ENCODE peak calls at places on chromosome 10, in eight cellular contexts. G is K562, M is suprapubic skin, O is GM12878, I is HepG2, A is sigmoid colon, N is SK-N-SH, H is transverse colon. E is an unnamed sample.

GRCh38 chr10:6089334-6090219 is 743 bp downstream of the RBM17 start:
- DNase-seq in G (peak), M (peak), O (no peak), I (peak), A (no peak), N (peak), H (peak), E (no peak)

GRCh38 chr10:58942724-58943123 is 233.7 kb upstream of the PHYHIPL start:
- DNase-seq in G (no peak), M (no peak), O (no peak), I (no peak), A (no peak), N (peak), H (no peak), E (no peak)

GRCh38 chr10:79243211-79244067 is 103.8 kb upstream of the PPIF start:
- DNase-seq in G (no peak), M (no peak), O (no peak), I (no peak), A (peak), N (peak), H (peak), E (peak)

GRCh38 chr10:49666685-49667084 is 12.8 kb upstream of the C10orf53 start:
- DNase-seq in G (no peak), M (no peak), O (no peak), I (no peak), A (no peak), N (no peak), H (no peak), E (no peak)

GRCh38 chr10:21506351-21506750 is 19.1 kb downstream of the SKIDA1 start:
- DNase-seq in G (no peak), M (no peak), O (no peak), I (no peak), A (no peak), N (no peak), H (no peak), E (no peak)

GRCh38 chr10:81662837-81663236 is 212.2 kb upstream of the NRG3 start:
- DNase-seq in G (no peak), M (no peak), O (no peak), I (no peak), A (no peak), N (no peak), H (no peak), E (no peak)

GRCh38 chr10:87622290-87623004 is 37.2 kb upstream of the PAPSS2 start:
- DNase-seq in G (no peak), M (no peak), O (no peak), I (no peak), A (no peak), N (no peak), H (no peak), E (no peak)

GRCh38 chr10:59366310-59366709 is 4.0 kb upstream of the FAM13C start:
- DNase-seq in G (no peak), M (no peak), O (no peak), I (no peak), A (no peak), N (no peak), H (no peak), E (no peak)

GRCh38 chr10:4243169-4243568 is 458.2 kb upstream of the KLF6 start:
- DNase-seq in G (no peak), M (no peak), O (no peak), I (no peak), A (no peak), N (no peak), H (no peak), E (no peak)

GRCh38 chr10:10492420-10492819 is 525.3 kb upstream of the CELF2 start:
- DNase-seq in G (no peak), M (no peak), O (no peak), I (no peak), A (no peak), N (no peak), H (no peak), E (no peak)

GRCh38 chr10:13765641-13766341 is 179.0 kb downstream of the PRPF18 start:
- DNase-seq in G (no peak), M (no peak), O (no peak), I (peak), A (no peak), N (no peak), H (peak), E (no peak)

GRCh38 chr10:87740232-87740631 is 77.8 kb downstream of the ATAD1 start:
- DNase-seq in G (no peak), M (no peak), O (no peak), I (peak), A (no peak), N (no peak), H (no peak), E (no peak)

GRCh38 chr10:6130851-6131470 is 42.1 kb downstream of the RBM17 start:
- DNase-seq in G (no peak), M (peak), O (no peak), I (no peak), A (peak), N (peak), H (no peak), E (no peak)

GRCh38 chr10:11875499-11876281 is 52.5 kb downstream of the PROSER2 start:
- DNase-seq in G (peak), M (peak), O (no peak), I (peak), A (peak), N (no peak), H (peak), E (peak)

GRCh38 chr10:73886085-73886529 is 11.8 kb upstream of the CAMK2G start:
- DNase-seq in G (peak), M (peak), O (no peak), I (peak), A (peak), N (peak), H (peak), E (peak)

GRCh38 chr10:73889014-73889413 is 14.7 kb upstream of the CAMK2G start:
- DNase-seq in G (peak), M (peak), O (no peak), I (no peak), A (peak), N (no peak), H (peak), E (peak)

GRCh38 chr10:73887038-73888015 is 13.0 kb upstream of the CAMK2G start:
- DNase-seq in G (no peak), M (peak), O (no peak), I (no peak), A (peak), N (peak), H (peak), E (peak)

GRCh38 chr10:73888514-73888913 is 14.2 kb upstream of the CAMK2G start:
- DNase-seq in G (no peak), M (no peak), O (no peak), I (no peak), A (no peak), N (no peak), H (no peak), E (no peak)

GRCh38 chr10:73886625-73887024 is 12.3 kb upstream of the CAMK2G start:
- DNase-seq in G (no peak), M (no peak), O (no peak), I (no peak), A (no peak), N (no peak), H (no peak), E (no peak)
- TF ChIP-seq POLR2AphosphoS5 in G (no peak), M (no peak), O (no peak), I (no peak), A (no peak), N (no peak), H (no peak), E (no peak)

GRCh38 chr10:117601716-117602115 is 59.2 kb downstream of the EMX2 start:
- DNase-seq in G (no peak), M (no peak), O (no peak), I (no peak), A (peak), N (no peak), H (no peak), E (no peak)

GRCh38 chr10:117603726-117604125 is 61.2 kb downstream of the EMX2 start:
- DNase-seq in G (no peak), M (no peak), O (no peak), I (no peak), A (peak), N (no peak), H (no peak), E (no peak)

GRCh38 chr10:117597216-117597615 is 54.7 kb downstream of the EMX2 start:
- DNase-seq in G (no peak), M (no peak), O (no peak), I (no peak), A (no peak), N (no peak), H (no peak), E (no peak)

DNA sequence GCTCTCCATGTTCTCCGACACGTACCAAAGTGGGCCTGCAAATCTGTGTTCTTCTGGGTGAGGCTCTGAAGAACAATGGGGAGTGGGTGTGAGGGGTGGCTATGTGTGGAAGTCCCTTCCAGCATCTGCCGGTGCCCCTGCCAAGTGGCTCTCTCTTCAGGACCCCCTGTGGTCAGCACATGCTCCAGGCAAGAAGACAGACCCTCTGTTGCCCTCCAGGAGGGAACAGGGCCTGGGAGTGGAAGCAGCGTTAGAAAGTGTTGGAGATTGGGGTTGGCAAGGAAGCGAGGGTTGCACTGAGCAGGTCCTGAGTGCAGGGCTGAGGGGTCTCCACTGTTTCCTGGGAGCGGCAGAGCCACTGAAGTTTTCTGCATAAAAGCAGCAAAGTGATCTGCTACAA is 60.5 kb downstream of the EMX2 start:
- DNase-seq in G (no peak), M (no peak), O (no peak), I (no peak), A (peak), N (no peak), H (no peak), E (no peak)
- TF ChIP-seq EP300 in G (no peak), M (no peak), O (no peak), I (no peak), A (no peak), N (no peak), H (no peak), E (no peak)

DNA sequence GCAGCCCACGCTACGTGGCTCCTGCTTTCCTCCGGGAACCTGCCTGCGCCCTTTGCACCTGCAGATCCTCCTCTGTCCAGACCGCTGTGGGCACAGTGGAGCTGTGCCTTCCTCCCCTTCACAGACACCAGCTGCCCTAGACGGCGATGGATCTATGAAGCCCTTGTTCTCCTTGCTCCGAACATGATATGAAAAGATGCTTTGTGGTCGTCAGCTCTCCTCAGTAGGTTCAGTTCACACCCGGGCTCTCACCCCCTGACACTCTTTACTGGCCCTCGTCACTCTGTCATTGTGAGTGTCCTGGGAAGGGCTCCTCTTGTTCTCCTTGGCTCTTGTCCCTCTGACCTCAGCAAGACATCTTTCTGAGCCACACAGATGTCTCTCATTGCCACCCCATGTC is 4.2 kb downstream of the ZNF488 start:
- DNase-seq in G (no peak), M (no peak), O (no peak), I (no peak), A (peak), N (peak), H (no peak), E (peak)
- TF ChIP-seq POLR2AphosphoS5 in G (no peak), M (no peak), O (no peak), I (no peak), A (no peak), N (no peak), H (no peak), E (no peak)

GRCh38 chr10:116147162-116147906 is 125.7 kb downstream of the GFRA1 start:
- DNase-seq in G (no peak), M (no peak), O (no peak), I (no peak), A (no peak), N (no peak), H (no peak), E (no peak)
- TF ChIP-seq EP300 in G (no peak), M (no peak), O (no peak), I (no peak), A (no peak), N (no peak), H (no peak), E (no peak)